ENCODE peak calls at places on chromosomes 11 and 22, in four cellular contexts. A is astrocyte of the spinal cord, V is activated B cell treated with CpG ODN at 0.5 μM for 24 hours, F is kidney. E is an unnamed sample.

GRCh38 chr22:35306350-35306967 is 6.8 kb downstream of the TOM1 start:
- DNase-seq in V (no peak), A (no peak), F (no peak), E (no peak)

GRCh38 chr11:114061053-114062049 is 1.8 kb downstream of the ZBTB16 start:
- DNase-seq in V (no peak), F (no peak), A (peak; percentile 40), E (peak; percentile 25)

GRCh38 chr11:132686827-132687370 is 845.4 kb downstream of the OPCML start:
- DNase-seq in V (no peak), A (peak; percentile 19), F (no peak), E (no peak)

GRCh38 chr11:17388609-17389204 is at the start of gene KCNJ11:
- DNase-seq in F (peak; percentile 84), A (no peak), V (no peak), E (peak; percentile 23)

GRCh38 chr11:86629070-86629706 is 43.2 kb downstream of the ME3 start:
- DNase-seq in V (no peak), F (no peak), A (peak; percentile 81), E (no peak)

GRCh38 chr11:134333951-134334350 is 2.2 kb downstream of the GLB1L2 start:
- DNase-seq in A (no peak), F (no peak), V (no peak), E (no peak)

GRCh38 chr11:118610220-118610772 is 2.9 kb downstream of the PHLDB1 start:
- DNase-seq in F (no peak), V (peak; percentile 24), A (no peak), E (no peak)

GRCh38 chr11:130909650-130910049 is 6.6 kb downstream of the SNX19 start:
- DNase-seq in V (no peak), F (no peak), A (peak; percentile 68), E (no peak)

GRCh38 chr11:64876835-64877341 is 1.5 kb downstream of the EHD1 start:
- DNase-seq in F (peak; percentile 82), A (peak; percentile 35), V (no peak), E (no peak)

GRCh38 chr11:85805387-85805786 is 5.6 kb downstream of the SYTL2 start:
- DNase-seq in F (no peak), V (no peak), A (peak; percentile 39), E (no peak)

GRCh38 chr11:94504689-94505293 is 7.5 kb upstream of the C11orf97 start:
- DNase-seq in V (no peak), F (no peak), A (peak; percentile 67), E (no peak)

DNA sequence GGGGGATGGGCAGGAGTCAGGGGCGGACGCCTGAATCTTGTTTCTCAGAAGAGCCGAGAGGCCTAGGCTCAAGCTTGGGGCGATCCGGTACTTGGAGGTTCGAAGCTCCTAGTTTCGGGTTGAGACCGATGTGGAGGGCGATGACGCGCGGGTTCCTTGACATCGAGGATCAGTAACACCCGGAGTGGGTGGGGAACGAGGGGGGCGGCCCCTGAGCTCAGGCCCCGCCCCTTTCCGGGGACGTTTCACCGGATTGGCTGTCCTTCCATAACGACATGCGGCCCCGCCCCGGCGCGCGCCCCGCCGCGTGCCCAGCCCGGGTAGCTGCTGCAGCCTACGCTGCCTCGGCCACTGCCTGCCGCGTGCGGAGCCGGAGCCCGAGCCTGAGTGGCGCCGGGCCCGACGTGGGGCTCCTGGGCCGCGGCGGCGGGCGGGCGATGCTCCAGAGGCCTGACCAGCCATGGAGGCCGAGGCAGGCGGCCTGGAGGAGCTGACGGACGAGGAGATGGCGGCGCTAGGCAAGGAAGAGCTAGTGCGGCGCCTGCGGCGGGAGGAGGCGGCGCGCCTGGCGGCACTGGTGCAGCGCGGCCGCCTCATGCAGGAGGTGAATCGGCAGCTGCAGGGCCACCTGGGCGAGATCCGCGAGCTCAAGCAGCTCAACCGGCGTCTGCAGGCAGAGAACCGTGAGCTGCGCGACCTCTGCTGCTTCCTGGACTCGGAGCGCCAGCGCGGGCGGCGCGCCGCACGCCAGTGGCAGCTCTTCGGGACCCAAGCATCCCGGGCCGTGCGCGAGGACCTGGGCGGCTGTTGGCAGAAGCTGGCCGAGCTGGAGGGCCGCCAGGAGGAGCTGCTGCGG is at the start of gene CCDC85B:
- DNase-seq in A (peak; percentile 97), F (peak; percentile 100), V (peak; percentile 99), E (peak; percentile 87)
- TF ChIP-seq CTCF in A (no peak), F (no peak), V (no peak), E (peak; percentile 49)

GRCh38 chr22:19957445-19957844 is 15.8 kb upstream of the TXNRD2 start:
- DNase-seq in F (peak; percentile 64), A (no peak), V (no peak), E (no peak)
- TF ChIP-seq CTCF in F (no peak), A (peak; percentile 7), V (no peak), E (peak; percentile 10)

GRCh38 chr11:91373497-91373896 is 851.1 kb upstream of the FAT3 start:
- DNase-seq in V (no peak), F (no peak), A (no peak), E (no peak)
- TF ChIP-seq CTCF in V (no peak), F (no peak), A (no peak), E (peak; percentile 21)

DNA sequence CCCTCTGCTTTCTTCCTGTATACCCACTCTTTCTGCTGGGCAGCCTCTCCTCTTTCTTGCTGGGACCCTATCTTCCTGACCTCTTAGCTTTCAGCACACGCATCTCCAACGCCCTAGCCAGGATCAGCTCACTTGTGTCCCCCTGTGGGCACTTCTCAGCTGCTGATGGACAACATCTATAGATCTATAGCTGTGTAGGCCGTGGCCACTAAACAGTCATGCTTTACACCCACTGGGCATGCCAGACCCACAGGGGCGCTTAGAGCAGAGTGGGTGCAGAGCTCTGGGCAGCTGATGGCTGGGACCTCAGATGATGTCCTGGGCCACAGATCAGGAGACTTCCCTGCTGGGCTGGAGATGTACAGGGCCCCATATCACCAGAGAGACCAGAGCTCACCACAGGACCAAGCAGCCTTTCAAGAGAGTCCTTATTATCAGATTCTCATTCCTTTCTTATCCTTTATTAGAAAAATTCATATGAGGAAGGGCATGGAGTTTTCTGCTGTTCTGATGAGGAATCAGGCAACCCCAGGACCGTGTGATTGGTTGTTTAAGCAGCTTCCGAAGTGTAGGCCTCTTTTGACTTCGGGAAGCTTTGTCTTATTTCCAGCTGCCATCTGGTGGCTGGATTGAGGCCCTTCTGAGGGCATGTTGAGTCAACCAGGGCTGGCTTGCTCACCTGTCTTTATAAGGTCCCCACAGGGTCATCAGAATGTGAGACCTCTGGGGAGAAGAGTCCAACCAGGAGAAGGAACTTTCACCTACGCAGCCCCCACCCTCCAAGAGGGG is 60.5 kb downstream of the OSBP2 start:
- DNase-seq in A (peak; percentile 79), F (no peak), V (no peak), E (peak; percentile 29)
- TF ChIP-seq CTCF in A (peak; percentile 87), F (peak; percentile 66), V (no peak), E (peak; percentile 72)

GRCh38 chr22:17213976-17214375 is 5.3 kb downstream of the ADA2 start:
- DNase-seq in F (peak; percentile 79), A (peak; percentile 16), V (no peak), E (no peak)
- TF ChIP-seq CTCF in F (peak; percentile 16), A (peak; percentile 46), V (no peak), E (peak; percentile 45)

GRCh38 chr11:637593-638507 is 781 bp downstream of the DRD4 start:
- DNase-seq in A (no peak), V (no peak), F (peak; percentile 71), E (no peak)
- TF ChIP-seq CTCF in A (no peak), V (no peak), F (no peak), E (no peak)

GRCh38 chr22:39292561-39293074 is 26.8 kb downstream of the RPL3 start:
- DNase-seq in F (peak; percentile 97), A (peak; percentile 96), V (no peak), E (no peak)

GRCh38 chr22:39290724-39291161 is 28.7 kb downstream of the RPL3 start:
- DNase-seq in V (no peak), F (peak; percentile 94), A (peak; percentile 75), E (no peak)

GRCh38 chr22:39292002-39292401 is 27.4 kb downstream of the RPL3 start:
- DNase-seq in V (no peak), A (no peak), F (peak; percentile 89), E (no peak)

GRCh38 chr22:39290248-39290720 is 29.1 kb downstream of the RPL3 start:
- DNase-seq in F (no peak), V (no peak), A (no peak), E (no peak)

GRCh38 chr22:39291501-39291900 is 27.9 kb downstream of the RPL3 start:
- DNase-seq in F (no peak), A (no peak), V (no peak), E (no peak)
- TF ChIP-seq CTCF in F (no peak), A (no peak), V (no peak), E (no peak)

DNA sequence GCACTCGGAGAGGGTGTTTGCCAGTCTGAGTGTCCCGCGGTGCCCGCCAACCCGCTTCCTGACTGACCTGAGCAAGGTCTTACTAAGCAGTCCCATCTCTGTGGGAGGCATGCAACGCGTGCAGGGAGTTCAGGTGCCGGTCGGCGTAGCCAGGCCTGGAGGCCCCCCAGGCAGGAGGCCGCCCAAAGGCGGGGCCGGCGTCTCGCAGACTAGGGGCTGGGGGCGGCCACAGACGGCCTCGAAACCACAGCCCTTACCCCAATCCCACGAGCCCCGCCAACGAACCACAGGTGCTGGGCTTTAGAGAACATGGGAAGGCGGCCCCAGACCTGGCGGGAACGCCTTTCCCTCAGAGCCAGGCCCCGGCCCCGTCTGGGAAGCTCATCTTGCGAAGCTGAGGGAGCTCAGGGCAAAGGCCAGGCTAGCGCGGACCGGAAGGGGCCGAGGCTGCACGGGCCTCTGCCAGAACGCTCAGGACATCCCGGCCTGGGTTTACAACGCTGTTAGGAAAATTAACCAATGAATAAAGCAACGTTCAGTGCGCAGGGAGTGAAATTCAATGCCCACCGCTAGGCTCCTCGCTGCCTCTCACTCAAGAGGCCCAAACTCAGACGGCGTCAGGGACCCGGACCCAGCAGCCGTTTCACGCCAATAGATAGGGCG is 2.1 kb upstream of the MTFP1 start:
- DNase-seq in A (no peak), F (peak; percentile 93), V (no peak), E (no peak)
- TF ChIP-seq CTCF in A (no peak), F (peak; percentile 1), V (no peak), E (peak; percentile 33)

E was measured in progenitor cell of endocrine pancreas.